ENCODE peak calls at places on chromosomes 7 and 10, in six cellular contexts. M is substantia nigra; D is cardiac muscle cell; Q is CD8-positive, alpha-beta memory T cell; P is dorsolateral prefrontal cortex; G is PC-9. T is an unnamed sample.

GRCh38 chr7:55504093-55504859 is 68.0 kb downstream of the VOPP1 start:
- DNase-seq in P (no peak), Q (no peak), M (no peak), G (peak), D (peak), T (no peak)

GRCh38 chr7:45147858-45148652 is 9.5 kb upstream of the RAMP3 start:
- DNase-seq in D (peak), P (no peak), G (no peak), Q (no peak), M (no peak), T (no peak)

GRCh38 chr7:2386964-2387669 is 16.3 kb upstream of the CHST12 start:
- DNase-seq in D (no peak), M (no peak), Q (no peak), G (no peak), P (no peak), T (no peak)

GRCh38 chr7:74203157-74203556 is 6.6 kb upstream of the LAT2 start:
- DNase-seq in M (no peak), D (peak), G (no peak), P (no peak), Q (no peak), T (no peak)

GRCh38 chr10:66782776-66783175 is 143.1 kb upstream of the LRRTM3 start:
- DNase-seq in Q (no peak), G (no peak), M (no peak), P (no peak), D (no peak), T (no peak)

GRCh38 chr10:121879476-121879875 is 48.4 kb downstream of the ATE1 start:
- DNase-seq in G (no peak), M (no peak), Q (no peak), D (no peak), P (no peak), T (no peak)

GRCh38 chr7:27185708-27186449 is 847 bp upstream of the HOXA11 start:
- DNase-seq in G (no peak), D (no peak), P (no peak), Q (no peak), M (no peak), T (no peak)

GRCh38 chr7:5045558-5046396 is at the start of gene RBAK:
- DNase-seq in D (peak), Q (peak), M (peak), P (peak), G (peak), T (peak)

GRCh38 chr7:106858618-106859532 is 6.2 kb upstream of the PIK3CG start:
- DNase-seq in D (peak), Q (no peak), P (no peak), M (no peak), G (peak), T (no peak)

GRCh38 chr10:124738441-124738840 is 5.7 kb downstream of the FAM53B start:
- DNase-seq in Q (no peak), G (no peak), M (no peak), P (peak), D (no peak), T (no peak)

GRCh38 chr7:140594131-140594691 is 46.4 kb downstream of the DENND2A start:
- DNase-seq in P (no peak), G (no peak), Q (no peak), D (no peak), M (no peak), T (no peak)

GRCh38 chr7:40077849-40078248 is 56.6 kb downstream of the MPLKIP start:
- DNase-seq in G (no peak), D (peak), P (no peak), M (no peak), Q (no peak), T (no peak)

GRCh38 chr10:128859738-128860386 is 607.2 kb upstream of the MGMT start:
- DNase-seq in P (no peak), Q (no peak), G (no peak), D (peak), M (no peak), T (no peak)

GRCh38 chr10:94251098-94251497 is 111.6 kb downstream of the NOC3L start:
- DNase-seq in P (no peak), D (no peak), M (no peak), Q (no peak), G (no peak), T (no peak)

GRCh38 chr10:34889004-34889869 is 74.1 kb upstream of the PARD3 start:
- DNase-seq in D (no peak), Q (no peak), P (no peak), M (no peak), G (peak), T (no peak)

GRCh38 chr10:120503695-120504094 is 46.7 kb downstream of the PLPP4 start:
- DNase-seq in G (no peak), P (no peak), M (no peak), Q (no peak), D (no peak), T (no peak)

GRCh38 chr7:20157456-20157855 is 59.7 kb downstream of the MACC1 start:
- DNase-seq in G (no peak), P (no peak), M (no peak), Q (no peak), D (no peak), T (peak)

GRCh38 chr7:20152057-20152456 is 65.1 kb downstream of the MACC1 start:
- DNase-seq in P (no peak), Q (no peak), M (no peak), G (no peak), D (no peak), T (no peak)

GRCh38 chr7:20152511-20152910 is 64.7 kb downstream of the MACC1 start:
- DNase-seq in P (no peak), M (no peak), D (no peak), G (peak), Q (no peak), T (no peak)

GRCh38 chr7:20153567-20153966 is 63.6 kb downstream of the MACC1 start:
- DNase-seq in M (no peak), Q (no peak), D (no peak), G (no peak), P (no peak), T (no peak)

DNA sequence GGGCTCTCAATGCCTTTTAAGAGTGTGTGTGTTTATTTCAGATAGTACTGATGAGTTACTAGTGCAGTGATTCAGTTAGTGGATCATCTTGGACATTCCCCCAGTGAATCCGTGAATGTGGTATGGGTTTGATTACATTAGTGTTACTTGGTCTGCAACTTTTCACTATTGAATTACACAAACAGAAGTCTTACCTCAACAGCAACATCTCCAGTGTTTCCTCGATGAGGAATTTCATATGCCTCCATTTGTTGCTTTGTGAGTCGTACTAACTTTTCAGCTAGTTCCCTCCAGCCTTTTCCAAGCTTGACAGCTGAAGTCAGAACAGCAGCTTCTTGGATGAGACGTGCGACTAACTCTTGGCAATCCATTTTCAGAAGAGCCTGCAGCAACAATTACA is 63.2 kb downstream of the MACC1 start:
- DNase-seq in Q (no peak), G (no peak), P (no peak), D (no peak), M (no peak), T (no peak)
- H3K27ac ChIP-seq in Q (no peak), G (no peak), P (no peak), D (no peak), M (no peak), T (no peak)

DNA sequence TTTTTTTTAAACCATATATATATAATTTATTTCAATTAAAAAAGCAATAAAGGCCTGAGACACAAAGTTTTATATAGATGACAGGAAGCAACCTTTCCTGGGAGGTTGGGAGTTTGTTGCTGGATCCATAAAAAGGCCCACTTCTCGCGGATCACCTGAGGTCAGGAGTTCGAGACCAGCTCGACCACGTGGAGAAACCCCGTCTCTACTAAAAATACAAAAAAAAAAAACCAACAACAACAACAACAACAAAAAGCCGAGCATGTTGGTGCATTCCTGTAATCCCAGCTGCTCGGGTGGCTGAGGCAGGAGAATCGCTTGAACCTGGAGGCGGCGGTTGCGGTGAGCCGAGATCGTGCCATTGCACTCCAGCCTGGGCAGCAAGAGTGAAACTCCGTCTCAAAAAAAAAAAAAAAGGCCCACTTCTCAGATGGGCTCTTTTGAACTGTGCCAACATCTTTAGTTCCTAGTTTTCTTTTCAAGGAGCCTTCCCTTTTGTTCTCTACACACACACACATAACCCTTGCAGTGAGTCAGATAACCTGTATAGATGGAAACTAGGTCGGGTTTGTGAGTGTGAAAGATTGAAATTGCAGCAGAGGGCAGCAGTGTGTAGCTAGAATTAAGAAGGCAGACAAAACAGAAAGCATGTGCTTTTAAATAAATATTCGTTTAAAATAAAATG is 1.2 kb upstream of the SMNDC1 start:
- DNase-seq in P (peak), M (no peak), Q (peak), D (peak), G (peak), T (peak)
- H3K27ac ChIP-seq in P (peak), M (no peak), Q (peak), D (peak), G (peak), T (peak)

DNA sequence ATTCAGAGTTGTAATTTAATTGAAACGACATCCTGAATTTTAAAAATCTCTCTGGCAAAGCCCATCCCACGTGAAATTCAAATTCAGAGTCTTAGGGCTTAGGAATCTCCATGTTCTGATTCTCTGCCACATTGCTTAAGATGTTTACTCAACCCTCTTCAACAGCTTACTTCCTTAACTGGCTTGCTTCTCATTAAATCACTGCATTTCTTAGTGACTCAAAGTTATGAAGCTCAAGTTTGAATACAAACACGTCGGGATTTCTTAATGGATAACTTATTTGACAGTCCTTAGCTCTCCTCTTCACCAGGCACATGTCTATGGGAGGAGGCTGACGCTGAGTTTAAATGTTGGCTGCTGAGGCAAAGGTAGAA is 300.1 kb upstream of the PITRM1 start:
- DNase-seq in M (no peak), D (peak), Q (no peak), P (no peak), G (peak), T (peak)
- H3K27ac ChIP-seq in M (peak), D (no peak), Q (no peak), P (peak), G (peak), T (peak)

GRCh38 chr7:96118449-96119001 is 203.4 kb downstream of the SLC25A13 start:
- DNase-seq in Q (no peak), M (no peak), D (peak), G (no peak), P (no peak), T (no peak)

GRCh38 chr7:96116173-96116572 is 205.7 kb downstream of the SLC25A13 start:
- DNase-seq in P (no peak), M (no peak), D (no peak), G (no peak), Q (no peak), T (no peak)

GRCh38 chr7:96111405-96111804 is 210.5 kb downstream of the SLC25A13 start:
- DNase-seq in M (no peak), G (no peak), P (no peak), Q (no peak), D (no peak), T (no peak)

GRCh38 chr7:96114190-96114589 is 207.7 kb downstream of the SLC25A13 start:
- DNase-seq in G (no peak), P (no peak), D (no peak), Q (no peak), M (no peak), T (no peak)
- H3K27ac ChIP-seq in G (no peak), P (no peak), D (no peak), Q (no peak), M (no peak), T (no peak)

DNA sequence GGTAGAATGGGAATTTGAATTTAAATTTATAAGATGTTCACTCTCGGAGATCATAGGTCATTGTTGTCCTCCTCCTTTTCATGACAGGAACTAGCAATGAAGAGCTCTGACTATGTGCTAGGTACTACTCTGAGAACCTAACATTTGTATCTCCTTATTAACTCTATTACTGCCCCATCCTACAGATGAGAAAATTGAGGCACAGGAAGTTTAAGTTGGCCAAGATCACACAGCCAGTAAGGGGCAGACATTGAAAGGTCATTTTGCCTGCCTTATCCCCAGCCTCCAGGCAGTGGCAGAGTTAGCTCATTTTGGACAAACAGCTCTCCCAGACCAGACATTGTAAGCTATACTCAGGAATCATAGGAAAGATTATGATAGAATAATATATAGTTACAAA is 6.0 kb downstream of the SRGN start:
- DNase-seq in G (no peak), M (no peak), D (peak), Q (no peak), P (no peak), T (no peak)
- H3K27ac ChIP-seq in G (no peak), M (no peak), D (no peak), Q (no peak), P (no peak), T (no peak)

GRCh38 chr10:132637477-132638129 is 100.0 kb downstream of the INPP5A start:
- DNase-seq in P (no peak), G (no peak), M (no peak), Q (peak), D (peak), T (peak)
- H3K27ac ChIP-seq in P (peak), G (no peak), M (peak), Q (no peak), D (no peak), T (no peak)

GRCh38 chr7:77251519-77251819 is 51.9 kb upstream of the FGL2 start:
- DNase-seq in Q (no peak), G (no peak), D (no peak), P (no peak), M (no peak), T (no peak)
- H3K27ac ChIP-seq in Q (no peak), G (no peak), D (no peak), P (no peak), M (no peak), T (no peak)

T was measured in epithelial cell of prostate.